ENCODE peak calls at places on chromosomes 1 and 21, in four cellular contexts. W, F, B and A are unnamed samples. For H3K9me3, the result is how much of the 10 kb centered on the place peaks cover.

GRCh38 chr21:29403922-29404538 is 105.3 kb downstream of the BACH1 start:
- DNase-seq in W (no peak), F (no peak), B (peak), A (no peak)

GRCh38 chr1:244347942-244348341 is 103.8 kb downstream of the ADSS2 start:
- DNase-seq in W (no peak), F (no peak), B (no peak), A (no peak)

GRCh38 chr1:223363856-223364684 is at the start of gene SUSD4:
- DNase-seq in W (peak), F (no peak), B (peak), A (no peak)

GRCh38 chr1:24641646-24642151 is 1.4 kb upstream of the SRRM1 start:
- DNase-seq in W (peak), F (peak), B (peak), A (peak)

GRCh38 chr1:7505094-7505838 is 265.8 kb upstream of the VAMP3 start:
- DNase-seq in W (no peak), F (no peak), B (no peak), A (no peak)

GRCh38 chr1:104702731-104703130 is 953.0 kb downstream of the AMY1C start:
- DNase-seq in W (no peak), F (no peak), B (no peak), A (no peak)

GRCh38 chr1:35726814-35727433 is 8.2 kb upstream of the C1orf216 start:
- DNase-seq in W (peak), F (peak), B (peak), A (peak)

GRCh38 chr1:28259935-28260802 is 851 bp downstream of the SESN2 start:
- DNase-seq in W (peak), F (peak), B (peak), A (peak)

GRCh38 chr1:240352769-240353168 is 259.2 kb downstream of the GREM2 start:
- DNase-seq in W (no peak), F (peak), B (no peak), A (peak)

GRCh38 chr21:15682182-15682895 is 47.4 kb upstream of the USP25 start:
- DNase-seq in W (no peak), F (peak), B (peak), A (no peak)

GRCh38 chr1:230976825-230977747 is 1.6 kb downstream of the TTC13 start:
- DNase-seq in W (no peak), F (no peak), B (no peak), A (no peak)

GRCh38 chr1:169486281-169486904 is 649 bp upstream of the SLC19A2 start:
- DNase-seq in W (no peak), F (peak), B (peak), A (no peak)

GRCh38 chr21:42411197-42411869 is 7.6 kb downstream of the UBASH3A start:
- DNase-seq in W (no peak), F (no peak), B (no peak), A (no peak)

GRCh38 chr1:207970329-207971038 is 59.6 kb upstream of the CD34 start:
- DNase-seq in W (no peak), F (no peak), B (no peak), A (no peak)

GRCh38 chr1:114467491-114467890 is 43.5 kb downstream of the TRIM33 start:
- DNase-seq in W (no peak), F (no peak), B (no peak), A (no peak)

GRCh38 chr21:21373969-21374368 is 375.8 kb downstream of the NCAM2 start:
- DNase-seq in W (no peak), F (peak), B (no peak), A (no peak)

GRCh38 chr21:14318598-14318997 is 64.3 kb downstream of the HSPA13 start:
- DNase-seq in W (no peak), F (no peak), B (no peak), A (no peak)

GRCh38 chr1:31984419-31985347 is 29.0 kb upstream of the KHDRBS1 start:
- DNase-seq in W (no peak), F (peak), B (no peak), A (no peak)

DNA sequence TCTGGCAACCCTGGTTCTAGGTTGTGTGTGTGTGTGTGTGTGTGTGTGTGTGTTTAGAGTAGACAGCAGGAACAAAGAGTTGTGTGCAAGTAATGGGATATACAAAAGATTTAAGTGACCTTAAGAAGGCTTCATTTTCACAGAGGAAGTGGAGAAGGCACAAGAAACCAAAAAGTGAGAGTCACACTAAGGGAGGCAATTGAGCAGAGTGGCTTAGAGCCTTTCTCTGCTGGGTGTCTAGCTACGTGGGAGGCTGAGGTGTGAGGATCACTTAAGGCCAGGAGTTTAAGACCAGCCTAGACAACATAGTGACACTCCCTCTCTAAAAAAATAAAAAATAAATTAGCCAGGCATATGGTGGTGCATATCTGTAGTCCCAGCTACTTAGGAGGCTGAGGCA is 44.4 kb upstream of the HAO2 start:
- DNase-seq in W (no peak), F (no peak), B (no peak), A (no peak)
- H3K4me3 ChIP-seq in W (no peak), F (no peak), B (no peak), A (no peak)

GRCh38 chr1:82894635-82895034 is 1093.9 kb downstream of the ADGRL2 start:
- DNase-seq in W (no peak), F (no peak), B (no peak), A (no peak)
- H3K9me3 ChIP-seq in W (under half), F (under half), B (under half), A (under half)

GRCh38 chr1:204940591-204940990 is 69.9 kb downstream of the NFASC start:
- DNase-seq in W (no peak), F (no peak), B (no peak), A (no peak)

GRCh38 chr1:204935155-204935554 is 64.5 kb downstream of the NFASC start:
- DNase-seq in W (no peak), F (no peak), B (no peak), A (no peak)

GRCh38 chr1:204932573-204932909 is 61.9 kb downstream of the NFASC start:
- DNase-seq in W (no peak), F (no peak), B (no peak), A (no peak)

GRCh38 chr1:204937901-204938300 is 67.2 kb downstream of the NFASC start:
- DNase-seq in W (no peak), F (no peak), B (no peak), A (no peak)

DNA sequence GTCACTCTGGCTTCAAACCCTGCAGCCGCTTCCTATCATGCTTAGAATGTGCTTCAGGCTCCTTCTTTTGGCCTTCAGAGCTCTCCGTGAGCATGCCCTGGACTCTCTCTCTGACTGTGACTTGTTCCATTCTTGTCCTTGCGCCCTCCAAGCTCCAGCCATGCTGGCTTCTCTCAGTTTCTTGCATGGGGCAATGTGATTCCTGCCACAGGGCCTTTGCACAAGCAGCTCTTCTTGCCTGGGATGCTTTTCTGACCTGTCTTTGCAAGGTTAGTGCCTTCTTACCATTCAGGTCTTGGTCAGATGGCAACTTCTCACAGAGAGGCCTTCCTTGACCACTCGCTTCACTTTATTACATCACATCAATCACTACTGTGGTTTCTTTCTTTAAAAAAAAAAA is 66.1 kb downstream of the NFASC start:
- DNase-seq in W (no peak), F (no peak), B (no peak), A (no peak)
- H3K27ac ChIP-seq in W (no peak), F (no peak), B (no peak), A (no peak)

DNA sequence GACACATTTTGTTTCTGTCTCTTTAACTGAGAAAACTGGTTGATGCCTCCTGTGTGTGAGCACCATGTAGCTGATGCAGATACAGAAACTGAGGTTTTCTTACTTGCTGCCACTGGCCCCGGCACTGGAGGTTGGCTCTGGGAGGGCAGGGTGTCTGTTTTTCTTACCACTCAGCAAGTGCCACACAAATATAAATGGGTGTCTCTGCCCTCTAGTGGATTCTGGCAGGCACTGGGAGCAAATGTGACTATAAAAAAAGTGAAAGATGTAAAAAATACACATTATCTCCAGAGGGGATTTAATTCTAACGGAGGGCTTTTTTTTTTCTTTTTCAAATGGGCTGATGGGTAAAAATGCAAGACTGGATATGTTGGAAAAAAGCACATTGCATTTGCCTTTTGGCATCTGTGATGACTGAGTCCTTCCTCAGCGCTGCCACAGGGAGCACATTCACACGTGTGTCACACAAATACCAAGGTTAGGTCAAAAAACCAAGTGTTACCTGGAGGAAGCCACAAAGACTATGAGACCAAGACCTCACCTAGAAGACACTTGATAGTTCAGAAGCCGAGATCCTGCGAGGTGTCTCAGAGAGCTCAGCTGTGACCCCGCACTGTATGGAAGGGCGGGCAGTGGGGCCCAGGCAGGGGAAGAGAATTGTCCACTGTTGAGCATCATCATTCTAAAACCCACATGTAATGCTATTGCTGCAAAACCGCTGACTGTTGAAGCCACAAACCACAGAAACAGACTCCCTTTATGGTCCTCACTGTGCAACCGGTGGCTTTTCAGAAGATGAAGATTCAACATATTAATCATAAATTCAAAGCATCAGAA is 18.9 kb downstream of the PGBD2 start:
- DNase-seq in W (peak), F (peak), B (peak), A (peak)
- H3K4me3 ChIP-seq in W (no peak), F (no peak), B (no peak), A (no peak)

GRCh38 chr21:24011087-24011486 is 1596.2 kb downstream of the MRPL39 start:
- DNase-seq in W (no peak), F (no peak), B (no peak), A (no peak)
- H3K9me3 ChIP-seq in W (under half), F (under half), B (under half), A (under half)